ENCODE peak calls at places on chromosomes 7 and 10, in seven cellular contexts. One of them, this sample, is unnamed.

GRCh38 chr7:39073432-39073831 is 95.7 kb downstream of the POU6F2 start:
- DNase-seq in psoas muscle: no peak
- DNase-seq in heart right ventricle: no peak
- DNase-seq in astrocyte: no peak
- DNase-seq in mammary epithelial cell: no peak
- DNase-seq in GM23248: peak; percentile 5
- DNase-seq in WERI-Rb-1: peak; percentile 91
- DNase-seq in this sample: no peak

GRCh38 chr7:33998487-33998886 is 93.1 kb downstream of the BMPER start:
- DNase-seq in psoas muscle: peak; percentile 72
- DNase-seq in heart right ventricle: no peak
- DNase-seq in astrocyte: no peak
- DNase-seq in mammary epithelial cell: no peak
- DNase-seq in GM23248: no peak
- DNase-seq in WERI-Rb-1: no peak
- DNase-seq in this sample: no peak

GRCh38 chr7:14294637-14295036 is 305.2 kb upstream of the ETV1 start:
- DNase-seq in psoas muscle: no peak
- DNase-seq in heart right ventricle: no peak
- DNase-seq in astrocyte: no peak
- DNase-seq in mammary epithelial cell: no peak
- DNase-seq in GM23248: no peak
- DNase-seq in WERI-Rb-1: no peak
- DNase-seq in this sample: no peak

GRCh38 chr10:99375444-99375843 is 46.3 kb downstream of the CNNM1 start:
- DNase-seq in psoas muscle: no peak
- DNase-seq in heart right ventricle: no peak
- DNase-seq in astrocyte: peak; percentile 10
- DNase-seq in mammary epithelial cell: no peak
- DNase-seq in GM23248: peak; percentile 37
- DNase-seq in WERI-Rb-1: no peak
- DNase-seq in this sample: no peak

GRCh38 chr10:13001041-13001886 is at the start of gene CCDC3:
- DNase-seq in psoas muscle: no peak
- DNase-seq in heart right ventricle: peak; percentile 19
- DNase-seq in astrocyte: no peak
- DNase-seq in mammary epithelial cell: no peak
- DNase-seq in GM23248: peak; percentile 5
- DNase-seq in WERI-Rb-1: peak; percentile 11
- DNase-seq in this sample: no peak

GRCh38 chr10:89163265-89163995 is 43.7 kb downstream of the CH25H start:
- DNase-seq in psoas muscle: peak; percentile 46
- DNase-seq in heart right ventricle: peak; percentile 26
- DNase-seq in astrocyte: no peak
- DNase-seq in mammary epithelial cell: peak; percentile 91
- DNase-seq in GM23248: peak; percentile 70
- DNase-seq in WERI-Rb-1: no peak
- DNase-seq in this sample: peak; percentile 9

GRCh38 chr7:128732521-128733277 is 6.5 kb upstream of the CALU start:
- DNase-seq in psoas muscle: no peak
- DNase-seq in heart right ventricle: no peak
- DNase-seq in astrocyte: no peak
- DNase-seq in mammary epithelial cell: no peak
- DNase-seq in GM23248: no peak
- DNase-seq in WERI-Rb-1: no peak
- DNase-seq in this sample: no peak

GRCh38 chr7:148701414-148701813 is 2.7 kb downstream of the CUL1 start:
- DNase-seq in psoas muscle: no peak
- DNase-seq in heart right ventricle: no peak
- DNase-seq in astrocyte: no peak
- DNase-seq in mammary epithelial cell: no peak
- DNase-seq in GM23248: peak; percentile 50
- DNase-seq in WERI-Rb-1: no peak
- DNase-seq in this sample: no peak

GRCh38 chr10:19592276-19592675 is 224.0 kb upstream of the PLXDC2 start:
- DNase-seq in psoas muscle: no peak
- DNase-seq in heart right ventricle: no peak
- DNase-seq in astrocyte: peak; percentile 32
- DNase-seq in mammary epithelial cell: peak; percentile 93
- DNase-seq in GM23248: peak; percentile 7
- DNase-seq in WERI-Rb-1: no peak
- DNase-seq in this sample: no peak

DNA sequence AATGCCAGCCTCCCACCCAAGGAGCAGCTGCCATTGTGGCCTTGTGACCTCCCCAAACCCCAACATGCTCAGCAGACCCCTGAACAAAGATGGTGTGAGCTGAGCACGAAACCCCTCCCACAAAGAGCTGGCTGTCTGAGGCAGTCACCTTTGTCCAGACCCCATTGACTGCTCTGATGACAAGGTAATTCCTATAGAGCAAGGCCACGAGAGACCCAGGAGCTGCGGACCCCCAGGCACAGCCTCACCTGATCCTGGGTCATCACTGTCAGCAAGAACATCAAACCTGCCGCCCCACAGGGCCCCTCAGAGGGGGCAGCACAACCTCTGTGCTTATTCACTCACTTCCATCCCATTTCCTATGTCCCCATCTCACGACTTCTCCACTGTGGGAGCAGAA is 102.6 kb downstream of the CPXM2 start:
- DNase-seq in psoas muscle: no peak
- DNase-seq in heart right ventricle: no peak
- DNase-seq in astrocyte: no peak
- DNase-seq in mammary epithelial cell: no peak
- DNase-seq in GM23248: no peak
- DNase-seq in WERI-Rb-1: no peak
- DNase-seq in this sample: no peak
- H3K27me3 ChIP-seq in psoas muscle: peaks cover 5% of the 10 kb centered on the region
- H3K27me3 ChIP-seq in heart right ventricle: no peaks in the 10 kb centered on the region
- H3K27me3 ChIP-seq in astrocyte: no peaks in the 10 kb centered on the region
- H3K27me3 ChIP-seq in mammary epithelial cell: peaks cover 3% of the 10 kb centered on the region
- H3K27me3 ChIP-seq in GM23248: no peaks in the 10 kb centered on the region
- H3K27me3 ChIP-seq in WERI-Rb-1: peaks cover 82% of the 10 kb centered on the region
- H3K27me3 ChIP-seq in this sample: no peaks in the 10 kb centered on the region

DNA sequence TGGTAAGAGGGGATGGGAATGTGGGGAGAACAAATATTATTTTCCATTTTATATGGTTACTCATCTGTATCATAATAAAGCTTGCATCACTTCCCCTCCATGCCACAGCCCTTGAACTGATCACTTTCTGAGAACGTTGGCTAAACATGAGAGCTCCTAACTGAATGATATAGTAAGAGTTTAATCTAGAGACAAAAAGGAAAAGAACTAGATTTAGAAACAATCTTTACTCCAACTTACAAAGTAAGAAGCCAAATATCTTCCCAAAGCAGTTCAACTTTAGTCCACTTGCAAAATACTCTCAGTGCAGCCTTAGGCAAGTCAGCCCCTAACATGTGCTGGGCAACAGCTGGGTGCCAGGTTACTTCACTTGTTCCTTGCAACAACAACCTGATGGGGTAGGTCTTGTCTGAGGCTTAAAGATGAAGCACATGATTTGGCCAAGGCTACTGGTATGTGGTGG is 20.3 kb downstream of the SMURF1 start:
- DNase-seq in psoas muscle: no peak
- DNase-seq in heart right ventricle: no peak
- DNase-seq in astrocyte: no peak
- DNase-seq in mammary epithelial cell: peak; percentile 40
- DNase-seq in GM23248: peak; percentile 67
- DNase-seq in WERI-Rb-1: no peak
- DNase-seq in this sample: no peak
- H3K27ac ChIP-seq in psoas muscle: no peak overlapping the region
- H3K27ac ChIP-seq in heart right ventricle: no peak overlapping the region
- H3K27ac ChIP-seq in astrocyte: peak overlapping the region; percentile 38
- H3K27ac ChIP-seq in mammary epithelial cell: peak overlapping the region; percentile 51
- H3K27ac ChIP-seq in GM23248: peak overlapping the region; percentile 48
- H3K27ac ChIP-seq in WERI-Rb-1: no peak overlapping the region
- H3K27ac ChIP-seq in this sample: no peak overlapping the region

GRCh38 chr7:104859754-104860426 is 154.1 kb upstream of the KMT2E start:
- DNase-seq in psoas muscle: no peak
- DNase-seq in heart right ventricle: no peak
- DNase-seq in astrocyte: no peak
- DNase-seq in mammary epithelial cell: no peak
- DNase-seq in GM23248: no peak
- DNase-seq in WERI-Rb-1: no peak
- DNase-seq in this sample: no peak
- H3K27me3 ChIP-seq in psoas muscle: peaks cover 10% of the 10 kb centered on the region
- H3K27me3 ChIP-seq in heart right ventricle: peaks cover 15% of the 10 kb centered on the region
- H3K27me3 ChIP-seq in astrocyte: peaks cover 13% of the 10 kb centered on the region
- H3K27me3 ChIP-seq in mammary epithelial cell: no peaks in the 10 kb centered on the region
- H3K27me3 ChIP-seq in GM23248: peaks cover 51% of the 10 kb centered on the region
- H3K27me3 ChIP-seq in WERI-Rb-1: no peaks in the 10 kb centered on the region
- H3K27me3 ChIP-seq in this sample: no peaks in the 10 kb centered on the region

GRCh38 chr10:9188022-9188810 is 1133.7 kb downstream of the GATA3 start:
- DNase-seq in psoas muscle: no peak
- DNase-seq in heart right ventricle: no peak
- DNase-seq in astrocyte: no peak
- DNase-seq in mammary epithelial cell: peak; percentile 71
- DNase-seq in GM23248: peak; percentile 1
- DNase-seq in WERI-Rb-1: no peak
- DNase-seq in this sample: no peak

GRCh38 chr10:9195385-9195784 is 1140.9 kb downstream of the GATA3 start:
- DNase-seq in psoas muscle: no peak
- DNase-seq in heart right ventricle: no peak
- DNase-seq in astrocyte: no peak
- DNase-seq in mammary epithelial cell: no peak
- DNase-seq in GM23248: no peak
- DNase-seq in WERI-Rb-1: no peak
- DNase-seq in this sample: no peak

GRCh38 chr10:9193120-9193519 is 1138.6 kb downstream of the GATA3 start:
- DNase-seq in psoas muscle: no peak
- DNase-seq in heart right ventricle: no peak
- DNase-seq in astrocyte: no peak
- DNase-seq in mammary epithelial cell: no peak
- DNase-seq in GM23248: no peak
- DNase-seq in WERI-Rb-1: no peak
- DNase-seq in this sample: no peak

DNA sequence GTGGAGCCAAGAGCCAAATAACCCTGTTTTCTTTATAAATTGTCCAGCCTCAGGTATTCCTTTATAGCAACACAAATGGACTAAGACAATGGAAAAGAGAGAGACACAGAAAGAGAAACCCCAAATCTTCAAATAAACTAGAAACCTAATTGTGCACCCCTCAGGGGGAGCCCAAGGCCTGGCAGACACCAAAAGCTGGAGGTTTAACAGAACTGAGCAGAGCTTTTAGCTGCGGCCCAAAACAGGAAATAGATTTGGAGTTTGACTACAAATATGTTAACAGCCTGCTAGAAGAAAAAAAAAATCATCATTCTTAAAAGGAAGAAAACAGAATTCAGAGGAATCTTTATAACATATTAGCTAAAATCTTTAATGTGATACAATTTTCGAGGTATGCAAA is 1135.0 kb downstream of the GATA3 start:
- DNase-seq in psoas muscle: no peak
- DNase-seq in heart right ventricle: no peak
- DNase-seq in astrocyte: no peak
- DNase-seq in mammary epithelial cell: no peak
- DNase-seq in GM23248: no peak
- DNase-seq in WERI-Rb-1: no peak
- DNase-seq in this sample: no peak
- H3K27ac ChIP-seq in psoas muscle: no peak overlapping the region
- H3K27ac ChIP-seq in heart right ventricle: no peak overlapping the region
- H3K27ac ChIP-seq in astrocyte: no peak overlapping the region
- H3K27ac ChIP-seq in mammary epithelial cell: no peak overlapping the region
- H3K27ac ChIP-seq in GM23248: no peak overlapping the region
- H3K27ac ChIP-seq in WERI-Rb-1: no peak overlapping the region
- H3K27ac ChIP-seq in this sample: no peak overlapping the region

DNA sequence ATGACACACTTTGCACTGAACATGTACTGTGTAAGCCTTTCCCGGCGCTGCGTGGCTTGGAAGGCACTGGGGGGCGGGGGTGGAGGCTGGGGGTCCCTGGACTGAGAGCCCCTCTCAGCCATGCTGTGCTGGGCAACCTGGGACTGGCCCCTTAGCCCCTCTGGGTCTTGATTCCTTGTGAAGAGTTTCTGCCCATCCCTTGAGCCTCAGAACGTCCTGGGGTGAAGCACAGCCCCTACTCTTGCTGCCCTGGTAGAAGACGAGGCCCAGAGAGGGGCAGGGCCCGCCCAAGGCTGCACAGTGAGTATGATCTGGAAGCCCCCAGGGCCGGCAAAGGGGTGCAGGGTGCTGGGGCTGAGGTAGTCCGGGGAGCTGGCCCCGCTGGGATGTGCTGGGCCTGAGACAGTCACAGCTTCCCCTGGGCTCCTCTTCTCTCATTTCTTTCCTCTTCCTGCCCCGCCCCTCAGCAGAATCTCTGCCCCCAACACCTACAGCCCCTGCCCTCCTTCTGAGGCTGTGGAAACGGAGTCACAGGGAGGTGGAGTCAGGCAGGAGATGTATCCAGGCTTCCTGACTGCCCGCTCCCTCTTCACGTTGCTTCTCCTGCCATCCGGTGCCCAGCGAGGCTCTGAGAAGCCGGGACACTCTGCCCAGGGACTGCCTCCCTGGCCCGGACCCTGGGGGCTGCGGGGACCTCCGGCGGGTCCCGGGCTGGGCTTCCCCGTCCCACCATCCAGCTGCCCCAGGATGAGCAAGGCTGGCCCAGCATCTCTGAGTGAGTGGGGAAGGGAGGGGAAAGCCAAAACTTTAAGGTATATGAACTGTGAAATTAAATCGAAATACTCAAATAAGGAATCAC is 60.5 kb downstream of the UNCX start:
- DNase-seq in psoas muscle: peak; percentile 17
- DNase-seq in heart right ventricle: no peak
- DNase-seq in astrocyte: no peak
- DNase-seq in mammary epithelial cell: no peak
- DNase-seq in GM23248: no peak
- DNase-seq in WERI-Rb-1: no peak
- DNase-seq in this sample: no peak
- H3K27me3 ChIP-seq in psoas muscle: peaks cover 79% of the 10 kb centered on the region
- H3K27me3 ChIP-seq in heart right ventricle: peaks cover 91% of the 10 kb centered on the region
- H3K27me3 ChIP-seq in astrocyte: peaks cover 34% of the 10 kb centered on the region
- H3K27me3 ChIP-seq in mammary epithelial cell: peaks cover 26% of the 10 kb centered on the region
- H3K27me3 ChIP-seq in GM23248: peaks cover 19% of the 10 kb centered on the region
- H3K27me3 ChIP-seq in WERI-Rb-1: no peaks in the 10 kb centered on the region
- H3K27me3 ChIP-seq in this sample: peaks cover 4% of the 10 kb centered on the region

GRCh38 chr7:150968698-150969482 is 9.2 kb downstream of the KCNH2 start:
- DNase-seq in psoas muscle: no peak
- DNase-seq in heart right ventricle: no peak
- DNase-seq in astrocyte: no peak
- DNase-seq in mammary epithelial cell: no peak
- DNase-seq in GM23248: peak; percentile 60
- DNase-seq in WERI-Rb-1: no peak
- DNase-seq in this sample: no peak
- H3K27ac ChIP-seq in psoas muscle: no peak overlapping the region
- H3K27ac ChIP-seq in heart right ventricle: peak overlapping the region; percentile 93
- H3K27ac ChIP-seq in astrocyte: no peak overlapping the region
- H3K27ac ChIP-seq in mammary epithelial cell: no peak overlapping the region
- H3K27ac ChIP-seq in GM23248: no peak overlapping the region
- H3K27ac ChIP-seq in WERI-Rb-1: no peak overlapping the region
- H3K27ac ChIP-seq in this sample: no peak overlapping the region

GRCh38 chr10:52316005-52316404 is 1.9 kb downstream of the DKK1 start:
- DNase-seq in psoas muscle: no peak
- DNase-seq in heart right ventricle: no peak
- DNase-seq in astrocyte: peak; percentile 12
- DNase-seq in mammary epithelial cell: no peak
- DNase-seq in GM23248: peak; percentile 58
- DNase-seq in WERI-Rb-1: no peak
- DNase-seq in this sample: no peak
- H3K27me3 ChIP-seq in psoas muscle: no peaks in the 10 kb centered on the region
- H3K27me3 ChIP-seq in heart right ventricle: peaks cover 17% of the 10 kb centered on the region
- H3K27me3 ChIP-seq in astrocyte: no peaks in the 10 kb centered on the region
- H3K27me3 ChIP-seq in mammary epithelial cell: no peaks in the 10 kb centered on the region
- H3K27me3 ChIP-seq in GM23248: no peaks in the 10 kb centered on the region
- H3K27me3 ChIP-seq in WERI-Rb-1: peaks cover 29% of the 10 kb centered on the region
- H3K27me3 ChIP-seq in this sample: no peaks in the 10 kb centered on the region